ENCODE peak calls at places on chromosome 4, in four cellular contexts. One of them, this sample, is unnamed.

GRCh38 chr4:143512978-143513313 is 556 bp upstream of the SMARCA5 start:
- DNase-seq in CD4-positive, alpha-beta T cell: no peak
- DNase-seq in pancreas: no peak
- DNase-seq in heart right ventricle: no peak
- DNase-seq in this sample: no peak

GRCh38 chr4:168524006-168524405 is 27.2 kb downstream of the PALLD start:
- DNase-seq in CD4-positive, alpha-beta T cell: no peak
- DNase-seq in pancreas: no peak
- DNase-seq in heart right ventricle: no peak
- DNase-seq in this sample: no peak

GRCh38 chr4:38387348-38387747 is 276.7 kb upstream of the KLF3 start:
- DNase-seq in CD4-positive, alpha-beta T cell: no peak
- DNase-seq in pancreas: peak; percentile 80
- DNase-seq in heart right ventricle: peak; percentile 43
- DNase-seq in this sample: peak; percentile 29

GRCh38 chr4:74364649-74365491 is at the start of gene EREG:
- DNase-seq in CD4-positive, alpha-beta T cell: no peak
- DNase-seq in pancreas: no peak
- DNase-seq in heart right ventricle: peak; percentile 6
- DNase-seq in this sample: peak; percentile 62

GRCh38 chr4:684611-685010 is 4.3 kb downstream of the SLC49A3 start:
- DNase-seq in CD4-positive, alpha-beta T cell: no peak
- DNase-seq in pancreas: no peak
- DNase-seq in heart right ventricle: no peak
- DNase-seq in this sample: no peak

GRCh38 chr4:113289736-113290135 is 240.3 kb downstream of the ANK2 start:
- DNase-seq in CD4-positive, alpha-beta T cell: no peak
- DNase-seq in pancreas: no peak
- DNase-seq in heart right ventricle: no peak
- DNase-seq in this sample: peak; percentile 70

GRCh38 chr4:136637071-136637777 is 895.1 kb downstream of the PCDH18 start:
- DNase-seq in CD4-positive, alpha-beta T cell: no peak
- DNase-seq in pancreas: no peak
- DNase-seq in heart right ventricle: no peak
- DNase-seq in this sample: peak; percentile 44

GRCh38 chr4:40684404-40684803 is 54.7 kb upstream of the RBM47 start:
- DNase-seq in CD4-positive, alpha-beta T cell: no peak
- DNase-seq in pancreas: no peak
- DNase-seq in heart right ventricle: no peak
- DNase-seq in this sample: no peak

GRCh38 chr4:111982089-111982488 is 163.2 kb upstream of the FAM241A start:
- DNase-seq in CD4-positive, alpha-beta T cell: no peak
- DNase-seq in pancreas: no peak
- DNase-seq in heart right ventricle: no peak
- DNase-seq in this sample: no peak

GRCh38 chr4:139633661-139634060 is 32.0 kb upstream of the MGST2 start:
- DNase-seq in CD4-positive, alpha-beta T cell: no peak
- DNase-seq in pancreas: no peak
- DNase-seq in heart right ventricle: peak; percentile 34
- DNase-seq in this sample: peak; percentile 34

GRCh38 chr4:33316033-33316432 is 2595.9 kb downstream of the PCDH7 start:
- DNase-seq in CD4-positive, alpha-beta T cell: no peak
- DNase-seq in pancreas: no peak
- DNase-seq in heart right ventricle: no peak
- DNase-seq in this sample: no peak

GRCh38 chr4:98518555-98519267 is 139.7 kb downstream of the TSPAN5 start:
- DNase-seq in CD4-positive, alpha-beta T cell: no peak
- DNase-seq in pancreas: no peak
- DNase-seq in heart right ventricle: no peak
- DNase-seq in this sample: no peak

GRCh38 chr4:99887837-99888236 is 6.4 kb downstream of the LAMTOR3 start:
- DNase-seq in CD4-positive, alpha-beta T cell: no peak
- DNase-seq in pancreas: no peak
- DNase-seq in heart right ventricle: no peak
- DNase-seq in this sample: peak; percentile 33

GRCh38 chr4:30614771-30615170 is 105.4 kb upstream of the PCDH7 start:
- DNase-seq in CD4-positive, alpha-beta T cell: no peak
- DNase-seq in pancreas: no peak
- DNase-seq in heart right ventricle: no peak
- DNase-seq in this sample: no peak

DNA sequence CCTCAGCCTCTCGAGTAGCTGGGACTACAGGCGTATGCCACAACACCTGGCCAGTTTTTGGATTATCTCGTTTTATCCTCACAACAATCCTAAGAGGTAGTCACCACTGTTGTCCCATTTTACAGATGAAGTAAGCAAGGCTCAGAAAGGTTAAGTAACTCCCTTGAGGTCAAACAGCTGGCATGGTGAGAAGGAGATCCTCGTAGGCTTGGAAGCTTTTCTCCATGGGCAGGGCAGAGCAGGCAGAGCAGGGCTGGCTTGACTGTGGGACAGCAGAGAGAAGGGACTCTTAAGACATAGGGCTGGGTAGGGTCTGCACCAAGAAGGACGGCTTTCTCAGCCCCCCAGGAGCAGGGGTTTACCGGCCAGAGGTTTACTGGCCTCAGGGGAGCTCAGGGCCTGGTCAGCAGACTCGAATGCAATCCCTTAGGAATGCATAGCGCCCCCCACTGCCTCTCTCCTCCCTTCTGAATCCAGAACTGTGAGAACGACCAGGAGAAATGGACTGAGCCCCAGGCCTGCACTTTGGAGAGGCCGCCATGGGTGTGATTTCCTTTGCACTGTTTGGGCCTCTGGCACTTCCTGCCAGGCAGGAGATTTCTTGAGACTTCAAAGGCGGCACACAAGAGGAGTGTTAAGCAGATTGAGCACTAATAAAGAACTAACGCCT is 14.0 kb upstream of the CDKN2AIP start:
- DNase-seq in CD4-positive, alpha-beta T cell: no peak
- DNase-seq in pancreas: peak; percentile 8
- DNase-seq in heart right ventricle: peak; percentile 10
- DNase-seq in this sample: peak; percentile 6
- TF ChIP-seq CTCF in CD4-positive, alpha-beta T cell: no peak
- TF ChIP-seq CTCF in pancreas: no peak
- TF ChIP-seq CTCF in heart right ventricle: no peak
- TF ChIP-seq CTCF in this sample: no peak

GRCh38 chr4:28373601-28374000 is 1513.0 kb downstream of the STIM2 start:
- DNase-seq in CD4-positive, alpha-beta T cell: no peak
- DNase-seq in pancreas: no peak
- DNase-seq in heart right ventricle: no peak
- DNase-seq in this sample: no peak

DNA sequence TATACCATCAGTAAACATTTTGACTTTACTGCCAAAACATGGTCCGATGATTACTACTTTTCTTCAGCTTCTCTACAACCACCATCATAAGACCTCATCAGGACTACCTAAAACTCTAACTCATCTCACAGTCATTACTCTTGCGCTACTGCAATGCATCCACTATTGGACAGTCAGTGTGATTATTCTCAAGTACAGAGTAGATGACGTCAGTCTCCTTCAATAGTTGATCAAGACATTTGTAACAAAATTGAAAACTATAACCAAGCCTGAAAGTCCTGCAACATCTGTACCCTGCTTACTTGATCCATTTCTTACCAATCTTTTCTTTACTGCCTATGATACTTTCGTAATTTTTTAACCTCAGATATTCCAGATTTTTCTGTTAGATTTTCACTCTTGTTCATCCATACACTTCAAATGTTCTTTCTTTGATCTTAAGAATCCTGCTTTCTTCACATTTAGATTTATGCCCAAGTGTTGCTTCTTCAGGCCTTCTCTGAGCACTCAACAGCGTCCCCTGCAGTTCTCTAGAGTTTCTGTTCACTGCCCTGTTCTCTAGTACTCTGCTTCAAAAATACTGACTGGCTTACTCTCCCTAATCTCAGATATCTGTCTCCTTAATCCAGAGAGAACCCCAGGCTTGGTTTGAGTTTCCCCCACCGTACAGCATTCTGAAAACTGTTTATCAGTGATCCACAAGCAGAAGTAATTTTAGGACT is 1517.6 kb downstream of the STIM2 start:
- DNase-seq in CD4-positive, alpha-beta T cell: no peak
- DNase-seq in pancreas: no peak
- DNase-seq in heart right ventricle: no peak
- DNase-seq in this sample: no peak
- TF ChIP-seq CTCF in CD4-positive, alpha-beta T cell: no peak
- TF ChIP-seq CTCF in pancreas: no peak
- TF ChIP-seq CTCF in heart right ventricle: no peak
- TF ChIP-seq CTCF in this sample: no peak

GRCh38 chr4:22873899-22874298 is 181.2 kb downstream of the GBA3 start:
- DNase-seq in CD4-positive, alpha-beta T cell: no peak
- DNase-seq in pancreas: no peak
- DNase-seq in heart right ventricle: no peak
- DNase-seq in this sample: no peak
- TF ChIP-seq CTCF in CD4-positive, alpha-beta T cell: no peak
- TF ChIP-seq CTCF in pancreas: no peak
- TF ChIP-seq CTCF in heart right ventricle: no peak
- TF ChIP-seq CTCF in this sample: no peak

GRCh38 chr4:159240690-159241089 is 137.8 kb downstream of the RAPGEF2 start:
- DNase-seq in CD4-positive, alpha-beta T cell: no peak
- DNase-seq in pancreas: no peak
- DNase-seq in heart right ventricle: no peak
- DNase-seq in this sample: peak; percentile 65
- TF ChIP-seq CTCF in CD4-positive, alpha-beta T cell: no peak
- TF ChIP-seq CTCF in pancreas: no peak
- TF ChIP-seq CTCF in heart right ventricle: no peak
- TF ChIP-seq CTCF in this sample: no peak

DNA sequence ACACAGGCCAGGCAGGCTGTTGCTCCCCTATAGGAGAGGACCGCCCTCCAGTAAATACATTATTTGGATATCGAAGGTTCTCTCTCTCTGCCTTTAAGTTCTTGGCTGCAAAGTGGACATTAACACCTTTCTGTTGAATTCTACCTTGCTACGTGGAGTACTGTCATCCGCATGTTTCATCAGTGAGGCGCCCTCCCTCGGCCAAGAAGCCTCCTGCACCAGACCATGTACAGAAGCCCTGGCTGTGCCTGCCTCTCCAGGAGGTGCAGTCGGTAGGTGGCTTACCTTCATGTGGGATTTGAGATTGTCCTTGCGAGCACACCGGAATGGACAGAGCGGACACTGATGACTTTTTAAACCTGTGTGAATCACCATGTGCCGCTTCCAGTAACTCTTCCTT is 46.7 kb downstream of the ZNF827 start:
- DNase-seq in CD4-positive, alpha-beta T cell: no peak
- DNase-seq in pancreas: no peak
- DNase-seq in heart right ventricle: no peak
- DNase-seq in this sample: no peak
- TF ChIP-seq CTCF in CD4-positive, alpha-beta T cell: no peak
- TF ChIP-seq CTCF in pancreas: no peak
- TF ChIP-seq CTCF in heart right ventricle: no peak
- TF ChIP-seq CTCF in this sample: no peak

GRCh38 chr4:17932041-17932440 is 89.5 kb downstream of the LCORL start:
- DNase-seq in CD4-positive, alpha-beta T cell: no peak
- DNase-seq in pancreas: no peak
- DNase-seq in heart right ventricle: no peak
- DNase-seq in this sample: no peak

GRCh38 chr4:17939061-17939460 is 82.5 kb downstream of the LCORL start:
- DNase-seq in CD4-positive, alpha-beta T cell: no peak
- DNase-seq in pancreas: no peak
- DNase-seq in heart right ventricle: no peak
- DNase-seq in this sample: no peak

GRCh38 chr4:17934286-17934685 is 87.3 kb downstream of the LCORL start:
- DNase-seq in CD4-positive, alpha-beta T cell: no peak
- DNase-seq in pancreas: no peak
- DNase-seq in heart right ventricle: no peak
- DNase-seq in this sample: peak; percentile 29
- TF ChIP-seq CTCF in CD4-positive, alpha-beta T cell: no peak
- TF ChIP-seq CTCF in pancreas: no peak
- TF ChIP-seq CTCF in heart right ventricle: no peak
- TF ChIP-seq CTCF in this sample: peak; percentile 21

DNA sequence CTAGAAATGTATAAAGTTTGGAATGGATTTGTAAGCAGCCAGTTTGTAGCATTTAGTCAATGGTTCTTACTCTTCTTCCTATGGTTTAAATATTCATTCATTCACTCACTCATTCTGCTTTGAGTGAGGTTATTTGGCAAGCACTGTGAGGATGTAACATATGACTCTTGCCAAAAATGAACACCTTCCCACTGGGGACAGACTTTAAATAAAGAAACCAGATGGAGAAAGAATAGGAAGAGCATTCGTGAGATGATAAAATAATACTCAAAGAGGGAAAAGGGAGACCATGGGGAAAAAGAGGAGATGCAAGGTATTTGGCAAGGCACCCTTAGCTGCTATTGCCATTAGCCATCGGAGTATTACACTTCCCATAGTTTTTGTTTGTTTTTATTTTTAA is 586.1 kb downstream of the ADGRL3 start:
- DNase-seq in CD4-positive, alpha-beta T cell: no peak
- DNase-seq in pancreas: no peak
- DNase-seq in heart right ventricle: no peak
- DNase-seq in this sample: no peak
- TF ChIP-seq CTCF in CD4-positive, alpha-beta T cell: no peak
- TF ChIP-seq CTCF in pancreas: no peak
- TF ChIP-seq CTCF in heart right ventricle: no peak
- TF ChIP-seq CTCF in this sample: no peak

DNA sequence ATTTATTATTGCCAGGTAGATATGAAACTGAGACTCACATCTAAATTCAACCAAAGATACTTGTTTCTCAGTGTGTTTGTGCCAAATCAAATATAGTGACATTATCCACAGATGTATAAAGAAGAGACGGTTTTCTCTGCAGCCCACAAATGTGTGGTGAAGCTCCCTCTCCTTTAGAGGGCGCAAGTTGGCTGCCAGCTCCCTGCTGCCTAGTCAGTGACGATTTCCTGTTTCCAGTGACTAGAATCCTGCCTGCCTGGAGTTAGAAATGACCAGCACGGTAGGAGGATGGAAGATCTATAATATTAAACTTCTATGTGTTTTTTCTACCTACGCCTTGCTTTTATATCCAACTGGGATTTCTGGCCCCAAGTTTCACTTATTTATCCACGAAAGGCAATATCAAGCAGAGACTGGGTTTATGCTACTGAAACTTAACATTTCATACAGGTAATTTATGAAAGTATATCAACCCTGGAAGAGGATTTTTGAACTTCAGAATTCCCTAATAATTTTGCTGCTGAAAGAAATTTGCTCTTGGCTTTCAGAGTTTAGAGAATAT is 1793.7 kb upstream of the TENM3 start:
- DNase-seq in CD4-positive, alpha-beta T cell: no peak
- DNase-seq in pancreas: no peak
- DNase-seq in heart right ventricle: no peak
- DNase-seq in this sample: peak; percentile 55
- TF ChIP-seq CTCF in CD4-positive, alpha-beta T cell: no peak
- TF ChIP-seq CTCF in pancreas: no peak
- TF ChIP-seq CTCF in heart right ventricle: no peak
- TF ChIP-seq CTCF in this sample: no peak

GRCh38 chr4:183012862-183013855 is 85.9 kb upstream of the WWC2 start:
- DNase-seq in CD4-positive, alpha-beta T cell: no peak
- DNase-seq in pancreas: no peak
- DNase-seq in heart right ventricle: no peak
- DNase-seq in this sample: no peak

GRCh38 chr4:183011213-183011907 is 87.7 kb upstream of the WWC2 start:
- DNase-seq in CD4-positive, alpha-beta T cell: no peak
- DNase-seq in pancreas: no peak
- DNase-seq in heart right ventricle: no peak
- DNase-seq in this sample: no peak

DNA sequence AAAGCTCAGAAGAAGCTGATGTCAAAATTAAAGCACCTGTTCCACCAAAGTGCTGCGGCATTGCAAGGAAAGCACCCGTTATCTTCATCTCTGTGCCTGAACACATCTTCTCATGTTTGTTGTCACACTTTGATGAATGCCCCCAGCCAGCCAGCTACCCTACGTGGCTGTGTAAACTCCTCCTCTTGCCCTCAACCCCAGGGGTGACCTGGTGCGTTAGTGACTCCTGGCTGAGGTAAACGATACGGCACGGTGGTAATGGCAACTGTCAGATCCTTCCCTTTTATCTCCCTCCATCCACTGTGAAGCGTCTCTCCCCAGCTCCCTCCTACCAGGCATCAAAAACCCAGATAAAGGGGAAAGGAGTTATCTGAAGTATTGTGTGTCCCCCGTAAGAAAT is 90.6 kb upstream of the WWC2 start:
- DNase-seq in CD4-positive, alpha-beta T cell: no peak
- DNase-seq in pancreas: no peak
- DNase-seq in heart right ventricle: no peak
- DNase-seq in this sample: no peak
- TF ChIP-seq CTCF in CD4-positive, alpha-beta T cell: no peak
- TF ChIP-seq CTCF in pancreas: no peak
- TF ChIP-seq CTCF in heart right ventricle: no peak
- TF ChIP-seq CTCF in this sample: no peak

This sample was measured in cardiac muscle cell.